ENCODE peak calls at places on chromosomes 13 and 19, in five cellular contexts. H is iPS DF 6.9, J is right cardiac atrium, P is upper lobe of left lung, N is neural progenitor cell. X is an unnamed sample.

GRCh38 chr19:16456652-16457194 is 15.0 kb downstream of the EPS15L1 start:
- DNase-seq in J (no peak), N (no peak), P (no peak), H (no peak), X (no peak)

GRCh38 chr19:34766386-34766785 is 6.6 kb downstream of the ZNF599 start:
- DNase-seq in N (no peak), P (no peak), H (no peak), J (no peak), X (no peak)

GRCh38 chr13:38417727-38418126 is 68.1 kb downstream of the UFM1 start:
- DNase-seq in N (peak), P (no peak), J (no peak), H (peak), X (no peak)

GRCh38 chr19:41395355-41395754 is 1.8 kb downstream of the EXOSC5 start:
- DNase-seq in P (no peak), H (no peak), J (no peak), N (no peak), X (no peak)

GRCh38 chr13:25901460-25902376 is 150.1 kb downstream of the SHISA2 start:
- DNase-seq in J (no peak), H (no peak), P (no peak), N (no peak), X (peak)

GRCh38 chr13:112992931-112993700 is 24.1 kb downstream of the MCF2L start:
- DNase-seq in J (no peak), H (no peak), P (no peak), N (no peak), X (no peak)

GRCh38 chr13:99977912-99978780 is 3.4 kb upstream of the ZIC2 start:
- DNase-seq in J (no peak), P (no peak), H (no peak), N (peak), X (no peak)

GRCh38 chr13:99067160-99067985 is 89.5 kb upstream of the DOCK9 start:
- DNase-seq in N (no peak), J (no peak), H (no peak), P (no peak), X (no peak)

GRCh38 chr13:46121597-46122163 is 16.8 kb upstream of the CPB2 start:
- DNase-seq in H (no peak), J (no peak), P (no peak), N (no peak), X (no peak)

GRCh38 chr19:8396563-8397203 is 6.5 kb downstream of the RAB11B start:
- DNase-seq in J (peak), P (peak), N (peak), H (peak), X (peak)

GRCh38 chr13:20400774-20401173 is 124.9 kb downstream of the CRYL1 start:
- DNase-seq in P (peak), H (no peak), N (no peak), J (no peak), X (no peak)

GRCh38 chr13:108470921-108471320 is 158.5 kb upstream of the MYO16 start:
- DNase-seq in P (no peak), N (no peak), H (no peak), J (no peak), X (no peak)

GRCh38 chr19:10761443-10762242 is 43.8 kb downstream of the DNM2 start:
- DNase-seq in P (no peak), H (peak), J (no peak), N (no peak), X (no peak)

GRCh38 chr19:41795031-41795461 is 1.3 kb upstream of the CEACAM3 start:
- DNase-seq in H (peak), P (peak), N (peak), J (no peak), X (peak)

GRCh38 chr13:97855570-97855970 is 97.9 kb upstream of the IPO5 start:
- DNase-seq in J (no peak), H (peak), P (peak), N (peak), X (no peak)

GRCh38 chr19:18194554-18195238 is 1.7 kb downstream of the MPV17L2 start:
- DNase-seq in P (peak), H (no peak), N (peak), J (peak), X (peak)
- H3K4me3 ChIP-seq in P (peak), H (peak), N (peak), J (no peak), X (peak)

GRCh38 chr19:7292352-7292949 is 1.8 kb downstream of the INSR start:
- DNase-seq in P (no peak), N (no peak), J (no peak), H (no peak), X (no peak)
- H3K4me3 ChIP-seq in P (peak), N (peak), J (peak), H (no peak), X (no peak)

GRCh38 chr19:1854542-1855039 is 6.3 kb upstream of the REXO1 start:
- DNase-seq in H (no peak), P (peak), N (peak), J (peak), X (no peak)
- H3K4me3 ChIP-seq in H (no peak), P (peak), N (peak), J (no peak), X (peak)

GRCh38 chr19:2719910-2720776 is 1.0 kb downstream of the DIRAS1 start:
- DNase-seq in P (no peak), N (peak), J (peak), H (no peak), X (no peak)
- H3K4me3 ChIP-seq in P (peak), N (peak), J (peak), H (peak), X (no peak)

DNA sequence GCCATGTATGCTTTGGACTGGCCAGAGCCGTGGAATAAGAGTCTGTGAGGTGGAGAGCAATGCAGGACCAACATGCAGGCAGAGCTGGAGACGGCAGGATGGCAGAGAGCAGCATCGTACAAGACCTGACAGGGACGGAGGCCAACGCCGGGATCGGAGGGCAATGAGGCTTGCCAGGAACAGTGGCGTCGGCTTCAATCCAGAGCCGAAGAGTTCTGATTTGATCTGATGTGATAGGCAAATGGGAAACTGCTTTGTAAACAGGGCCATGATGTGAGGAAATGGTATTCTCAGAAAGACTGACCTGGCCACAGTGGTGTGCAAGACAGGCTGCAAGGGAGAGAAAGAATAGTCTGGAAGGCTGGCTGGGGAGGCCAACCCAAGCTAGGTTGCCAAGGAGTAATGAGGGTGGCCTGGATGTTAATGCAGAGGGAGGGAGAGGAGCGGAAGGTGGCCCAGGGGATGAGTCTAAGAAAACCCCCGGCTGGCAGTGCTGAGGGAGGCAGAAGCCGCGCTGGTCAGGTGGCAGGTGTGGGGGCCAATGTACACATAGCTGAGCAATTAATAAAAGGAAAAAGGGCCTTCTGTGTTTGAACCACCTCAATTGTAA is 26.7 kb downstream of the RCBTB2 start:
- DNase-seq in H (no peak), J (peak), P (no peak), N (no peak), X (no peak)
- H3K4me3 ChIP-seq in H (no peak), J (no peak), P (peak), N (no peak), X (no peak)

GRCh38 chr13:50123002-50123401 is 107.8 kb downstream of the KCNRG start:
- DNase-seq in P (no peak), J (no peak), N (no peak), H (no peak), X (no peak)
- H3K4me3 ChIP-seq in P (peak), J (peak), N (peak), H (no peak), X (no peak)

GRCh38 chr19:3687774-3688706 is 12.2 kb downstream of the PIP5K1C start:
- DNase-seq in H (no peak), P (peak), N (peak), J (peak), X (peak)
- H3K4me3 ChIP-seq in H (peak), P (peak), N (peak), J (no peak), X (peak)

DNA sequence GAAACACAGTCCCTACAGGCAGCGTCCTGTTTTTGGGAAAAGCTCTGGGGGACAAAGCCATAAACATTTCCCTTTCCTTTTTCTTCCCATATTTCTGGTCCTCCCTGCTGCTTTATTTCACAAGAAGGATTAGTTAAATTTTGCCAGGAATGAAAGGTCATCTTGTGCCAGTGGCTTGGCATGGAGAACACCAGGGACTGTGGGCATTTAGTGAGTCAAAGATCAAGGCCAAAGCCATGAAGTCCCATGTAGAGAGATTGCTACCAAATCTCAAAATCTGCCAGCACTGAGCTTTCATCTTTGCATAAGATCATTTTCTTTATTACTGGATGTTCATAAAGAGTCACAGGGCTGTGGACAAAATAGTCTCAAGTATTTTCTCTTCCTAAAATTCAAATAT is 29.1 kb upstream of the SLC46A3 start:
- DNase-seq in H (no peak), J (no peak), P (no peak), N (no peak), X (no peak)
- H3K4me3 ChIP-seq in H (no peak), J (no peak), P (no peak), N (no peak), X (no peak)

GRCh38 chr19:1942934-1943555 is 2.1 kb downstream of the CSNK1G2 start:
- DNase-seq in P (no peak), H (no peak), J (no peak), N (peak), X (no peak)
- H3K4me3 ChIP-seq in P (peak), H (peak), J (peak), N (peak), X (peak)

DNA sequence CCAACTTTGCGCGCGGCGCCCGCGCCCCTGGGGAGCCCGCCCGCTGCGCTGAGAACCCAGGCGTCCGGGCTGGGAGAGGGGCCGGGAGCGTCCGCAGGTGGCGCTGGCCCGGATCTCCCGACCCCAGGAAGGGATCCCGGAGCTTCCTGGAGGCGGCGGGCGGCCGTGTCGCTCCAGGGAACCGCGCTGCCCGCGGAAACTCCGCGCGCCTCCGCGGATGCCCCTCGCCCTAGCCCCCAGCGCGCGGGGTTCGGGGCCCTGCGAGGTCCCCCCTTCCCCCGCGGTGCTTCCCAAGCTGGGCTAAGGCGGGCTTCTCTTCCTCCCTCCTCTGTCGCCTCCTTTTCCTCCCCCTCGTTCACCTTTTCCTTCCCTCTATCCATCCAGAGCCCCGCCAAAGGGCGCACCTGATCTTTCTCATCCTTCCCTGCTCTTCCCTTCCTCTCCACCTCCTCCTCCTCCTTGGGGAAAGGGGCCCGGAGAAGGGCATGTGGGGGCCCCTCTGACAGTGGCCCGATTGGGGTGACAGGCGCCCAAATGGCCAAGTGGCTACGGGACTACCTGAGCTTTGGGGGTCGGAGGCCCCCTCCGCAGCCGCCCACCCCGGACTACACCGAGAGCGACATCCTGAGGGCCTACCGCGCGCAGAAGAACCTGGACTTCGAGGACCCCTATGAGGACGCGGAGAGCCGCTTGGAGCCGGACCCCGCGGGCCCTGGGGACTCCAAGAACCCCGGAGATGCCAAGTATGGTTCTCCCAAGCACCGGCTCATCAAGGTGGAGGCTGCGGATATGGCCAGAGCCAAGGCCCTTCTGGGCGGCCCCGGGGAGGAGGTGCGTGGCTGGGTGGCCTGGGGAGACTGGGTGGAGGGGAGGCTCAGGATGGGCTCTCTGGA is 710 bp downstream of the SHD start:
- DNase-seq in P (no peak), J (no peak), H (no peak), N (peak), X (no peak)
- H3K4me3 ChIP-seq in P (peak), J (peak), H (peak), N (peak), X (no peak)